ENCODE peak calls at places on chromosome 7, in nine cellular contexts. X is OCI-LY7, N is bronchial epithelial cell, A is astrocyte of the spinal cord, H is body of pancreas, D is fibroblast of the aortic adventitia, S is fibroblast of mammary gland, E is GM12878, M is transverse colon. R is an unnamed sample.

GRCh38 chr7:867001-867405 is 9.4 kb upstream of the GET4 start:
- DNase-seq in E (no peak), S (peak), M (peak), N (no peak), X (no peak), D (peak), H (no peak), A (peak), R (peak)

GRCh38 chr7:44052771-44053365 is 8.4 kb downstream of the DBNL start:
- DNase-seq in S (no peak), H (peak), E (no peak), D (no peak), N (no peak), A (no peak), M (peak), X (no peak), R (no peak)

GRCh38 chr7:130154501-130155317 is 50.5 kb downstream of the TMEM209 start:
- DNase-seq in D (no peak), X (no peak), E (no peak), A (no peak), S (no peak), M (no peak), H (peak), N (no peak), R (no peak)

GRCh38 chr7:96233528-96234154 is 88.3 kb downstream of the SLC25A13 start:
- DNase-seq in H (no peak), S (no peak), A (no peak), N (no peak), X (no peak), D (no peak), M (no peak), E (no peak), R (no peak)

GRCh38 chr7:73537051-73537450 is 15.0 kb upstream of the BAZ1B start:
- DNase-seq in X (no peak), M (no peak), N (no peak), H (no peak), A (no peak), D (no peak), E (no peak), S (no peak), R (no peak)

GRCh38 chr7:1874522-1875389 is 204.7 kb downstream of the ELFN1 start:
- DNase-seq in H (no peak), D (no peak), S (no peak), X (no peak), E (no peak), M (peak), N (no peak), A (no peak), R (no peak)

GRCh38 chr7:27187702-27188665 is 3.0 kb upstream of the HOXA11 start:
- DNase-seq in S (no peak), X (no peak), N (no peak), D (no peak), E (no peak), A (no peak), H (no peak), M (peak), R (no peak)

GRCh38 chr7:106270122-106270977 is 14.4 kb downstream of the NAMPT start:
- DNase-seq in A (no peak), S (no peak), M (no peak), D (no peak), E (no peak), H (no peak), X (no peak), N (no peak), R (peak)

GRCh38 chr7:72268090-72268489 is 144.0 kb downstream of the CALN1 start:
- DNase-seq in E (no peak), H (no peak), X (no peak), M (no peak), A (no peak), S (no peak), N (no peak), D (no peak), R (no peak)

GRCh38 chr7:79182283-79182682 is 271.2 kb downstream of the MAGI2 start:
- DNase-seq in D (peak), H (no peak), S (peak), E (no peak), N (peak), A (peak), X (no peak), M (no peak), R (peak)

GRCh38 chr7:24854866-24855265 is 97.6 kb upstream of the GSDME start:
- DNase-seq in S (peak), X (no peak), A (no peak), H (no peak), E (no peak), N (no peak), D (peak), M (no peak), R (no peak)

GRCh38 chr7:129612112-129613015 is 844 bp downstream of the NRF1 start:
- DNase-seq in A (peak), X (peak), N (peak), D (peak), H (peak), S (peak), E (no peak), M (peak), R (peak)

GRCh38 chr7:21468969-21469368 is 41.1 kb downstream of the SP4 start:
- DNase-seq in D (no peak), M (no peak), X (no peak), N (no peak), A (no peak), E (no peak), S (no peak), H (no peak), R (no peak)

GRCh38 chr7:56051339-56052191 is at the start of the genes CCT6A and PSPH:
- DNase-seq in S (peak), N (peak), H (peak), D (peak), M (peak), X (peak), A (peak), E (peak), R (peak)

GRCh38 chr7:120869700-120870099 is 11.8 kb upstream of the TSPAN12 start:
- DNase-seq in N (no peak), S (no peak), D (no peak), A (no peak), M (no peak), E (no peak), X (no peak), H (no peak), R (no peak)

GRCh38 chr7:32658034-32658944 is 163.0 kb downstream of the AVL9 start:
- DNase-seq in A (peak), D (no peak), E (no peak), M (peak), H (no peak), N (peak), S (peak), X (no peak), R (peak)

GRCh38 chr7:131235489-131236317 is 92.0 kb upstream of the MKLN1 start:
- DNase-seq in H (no peak), N (peak), M (peak), A (peak), D (peak), S (peak), E (no peak), X (no peak), R (peak)

GRCh38 chr7:111083423-111083822 is 7.5 kb upstream of the LRRN3 start:
- DNase-seq in A (peak), S (peak), H (no peak), D (peak), X (no peak), N (no peak), M (no peak), E (peak), R (peak)

GRCh38 chr7:103573479-103574058 is 127.6 kb upstream of the SLC26A5 start:
- DNase-seq in X (peak), D (peak), M (no peak), E (no peak), S (peak), A (peak), N (peak), H (no peak), R (peak)

GRCh38 chr7:35647171-35647574 is 47.8 kb downstream of the HERPUD2 start:
- DNase-seq in E (no peak), M (peak), D (no peak), X (no peak), N (no peak), S (peak), H (peak), A (no peak), R (peak)

GRCh38 chr7:77757589-77757988 is 40.6 kb downstream of the TMEM60 start:
- DNase-seq in E (peak), A (no peak), S (no peak), M (no peak), X (no peak), D (no peak), H (no peak), N (no peak), R (no peak)

GRCh38 chr7:155997431-155998327 is 185.4 kb upstream of the SHH start:
- DNase-seq in H (no peak), M (no peak), S (no peak), X (no peak), A (no peak), E (no peak), N (peak), D (no peak), R (no peak)

GRCh38 chr7:139855498-139856270 is 26.6 kb downstream of the TBXAS1 start:
- DNase-seq in D (no peak), N (no peak), M (peak), A (no peak), E (peak), H (no peak), S (no peak), X (peak), R (peak)

GRCh38 chr7:163298-163695 is 29.1 kb upstream of the FAM20C start:
- DNase-seq in M (no peak), S (no peak), E (no peak), X (no peak), D (no peak), A (no peak), H (no peak), N (no peak), R (no peak)

GRCh38 chr7:29975564-29975963 is 14.0 kb downstream of the SCRN1 start:
- DNase-seq in E (no peak), A (no peak), M (no peak), D (no peak), S (no peak), H (no peak), X (no peak), N (no peak), R (no peak)

DNA sequence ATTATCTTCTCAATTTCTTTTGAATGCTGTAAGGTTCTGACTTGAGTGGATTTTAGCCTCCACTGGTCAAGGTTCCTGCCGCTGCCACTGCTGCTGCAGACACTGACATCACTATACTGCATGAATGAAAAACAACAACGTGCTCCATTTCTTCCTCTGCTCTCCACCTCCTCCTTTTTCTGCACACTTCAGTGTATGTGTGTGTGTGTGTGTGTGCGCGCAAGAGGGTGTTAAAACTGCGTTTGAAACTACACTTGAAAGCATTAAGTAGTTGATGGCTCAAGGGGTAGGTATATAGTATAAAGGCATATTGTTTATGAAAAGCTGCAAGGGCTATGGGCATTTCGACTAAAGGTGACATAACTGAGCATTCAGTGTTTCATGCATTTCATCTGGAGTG is 3.5 kb downstream of the GLCCI1 start:
- DNase-seq in A (no peak), M (no peak), H (no peak), D (no peak), E (no peak), N (no peak), S (no peak), X (peak), R (no peak)
- H3K4me3 ChIP-seq in A (peak), M (peak), H (no peak), D (no peak), E (peak), N (no peak), S (no peak), X (peak), R (no peak)

GRCh38 chr7:118349604-118350003 is 125.1 kb downstream of the ANKRD7 start:
- DNase-seq in M (no peak), D (no peak), E (no peak), A (no peak), H (no peak), N (no peak), X (peak), S (no peak), R (no peak)

GRCh38 chr7:118350260-118350659 is 125.8 kb downstream of the ANKRD7 start:
- DNase-seq in M (no peak), X (no peak), S (no peak), E (no peak), H (no peak), D (no peak), A (no peak), N (peak), R (no peak)

GRCh38 chr7:118352854-118353453 is 128.4 kb downstream of the ANKRD7 start:
- DNase-seq in N (peak), X (peak), H (no peak), E (no peak), M (no peak), S (peak), A (peak), D (peak), R (peak)
- TF ChIP-seq CTCF in N (peak), X (peak), H (peak), E (peak), M (peak), S (peak), A (peak), D (no peak), R (no peak)

DNA sequence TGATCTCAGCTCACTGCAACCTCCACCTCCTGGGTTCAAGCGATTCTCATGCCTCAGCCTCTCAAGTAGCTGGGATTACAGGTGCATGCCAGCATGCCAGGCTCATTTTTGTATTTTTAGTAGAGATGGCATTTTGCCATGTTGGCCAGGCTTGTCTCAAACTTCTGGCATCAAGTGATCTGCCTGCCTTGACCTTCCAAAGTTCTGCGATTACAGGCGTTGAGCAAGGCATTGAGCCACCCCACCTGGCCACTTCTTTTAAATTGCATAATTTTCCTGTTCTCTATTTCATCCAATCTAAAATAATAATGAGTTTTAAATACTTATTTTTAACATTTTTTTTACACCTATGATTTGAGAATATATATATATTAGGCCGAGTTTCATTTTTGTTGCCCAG is 512.4 kb upstream of the C7orf33 start:
- DNase-seq in E (no peak), N (no peak), A (no peak), H (peak), X (no peak), S (no peak), M (no peak), D (no peak), R (no peak)
- H3K4me3 ChIP-seq in E (no peak), N (no peak), A (no peak), H (no peak), X (no peak), S (no peak), M (no peak), D (no peak), R (no peak)

DNA sequence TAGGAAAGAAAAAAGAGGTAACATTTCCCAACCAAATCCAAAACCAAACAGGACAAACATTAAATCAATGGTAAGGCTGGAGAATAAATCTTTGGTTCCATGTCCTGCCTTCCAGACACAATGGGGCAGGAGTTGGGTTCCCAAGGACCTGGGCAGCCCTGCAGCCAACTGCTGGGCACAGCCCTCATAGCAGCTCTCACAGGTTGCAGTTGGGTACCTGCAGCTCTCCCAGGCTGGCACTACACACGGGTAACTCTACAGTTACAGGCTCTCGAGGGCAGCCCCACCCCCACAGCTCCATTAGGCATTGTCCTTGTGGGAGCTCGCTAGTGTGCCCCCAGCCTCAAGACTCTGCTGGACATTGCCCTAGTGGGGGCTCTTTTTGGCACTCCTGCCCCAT is 7.5 kb downstream of the GRB10 start:
- DNase-seq in H (peak), S (no peak), D (no peak), A (no peak), E (no peak), M (no peak), N (no peak), X (no peak), R (no peak)
- TF ChIP-seq CTCF in H (no peak), S (no peak), D (no peak), A (no peak), E (no peak), M (no peak), N (no peak), X (no peak), R (no peak)

GRCh38 chr7:90709501-90710465 is 113.7 kb downstream of the CDK14 start:
- DNase-seq in N (no peak), X (peak), S (peak), A (peak), E (no peak), D (peak), M (no peak), H (peak), R (peak)
- H3K4me3 ChIP-seq in N (no peak), X (peak), S (no peak), A (no peak), E (peak), D (no peak), M (no peak), H (no peak), R (peak)

R was measured in fibroblast of pulmonary artery.